ENCODE peak calls at places on chromosomes 7 and 10, in eight cellular contexts. I is OCI-LY7, N is endothelial cell of umbilical vein, Z is hepatocyte, V is GM23338, O is GM23248, C is PC-3, P is neuronal stem cell. F is an unnamed sample.
A peak's percentile ranks its signal among the peaks of the same experiment; 100 is the strongest.

GRCh38 chr7:159064121-159064815 is 80.4 kb downstream of the VIPR2 start:
- DNase-seq in C (no peak), V (no peak), Z (no peak), I (no peak), O (no peak), N (no peak), P (no peak), F (no peak)

GRCh38 chr10:14545827-14546226 is 215.1 kb upstream of the FRMD4A start:
- DNase-seq in I (peak; percentile 40), P (no peak), V (no peak), N (peak; percentile 71), Z (no peak), C (peak; percentile 72), O (peak; percentile 73), F (no peak)

GRCh38 chr10:93873427-93874115 is 20.2 kb upstream of the SLC35G1 start:
- DNase-seq in O (peak; percentile 72), C (no peak), I (no peak), V (peak; percentile 21), P (no peak), Z (peak; percentile 32), N (no peak), F (no peak)

GRCh38 chr10:91974960-91975359 is 51.4 kb downstream of the BTAF1 start:
- DNase-seq in I (no peak), Z (no peak), V (no peak), C (peak; percentile 64), P (no peak), N (no peak), O (peak; percentile 90), F (no peak)

GRCh38 chr7:131722371-131722770 is 165.9 kb upstream of the PODXL start:
- DNase-seq in Z (no peak), O (peak; percentile 52), I (no peak), N (no peak), C (no peak), P (no peak), V (no peak), F (no peak)

GRCh38 chr10:62813453-62813852 is 2.7 kb downstream of the EGR2 start:
- DNase-seq in P (no peak), V (no peak), N (no peak), I (no peak), O (no peak), C (no peak), Z (no peak), F (no peak)

GRCh38 chr7:47783456-47784240 is 164.6 kb downstream of the PKD1L1 start:
- DNase-seq in I (no peak), O (peak; percentile 94), N (peak; percentile 95), P (no peak), V (no peak), C (peak; percentile 93), Z (peak; percentile 71), F (no peak)

GRCh38 chr10:133461027-133461426 is 7.3 kb downstream of the SCART1 start:
- DNase-seq in O (no peak), P (no peak), C (no peak), Z (no peak), V (no peak), N (no peak), I (no peak), F (no peak)

GRCh38 chr7:123798527-123799188 is 46.3 kb upstream of the HYAL4 start:
- DNase-seq in N (peak; percentile 1), C (peak; percentile 23), O (no peak), I (no peak), P (no peak), Z (peak; percentile 17), V (no peak), F (no peak)

GRCh38 chr10:113047605-113047962 is 97.5 kb downstream of the TCF7L2 start:
- DNase-seq in P (no peak), V (no peak), Z (no peak), I (no peak), N (peak; percentile 54), O (no peak), C (no peak), F (no peak)

GRCh38 chr7:78082556-78082955 is 284.0 kb downstream of the PHTF2 start:
- DNase-seq in V (no peak), I (no peak), Z (no peak), O (no peak), C (no peak), P (no peak), N (no peak), F (no peak)

GRCh38 chr7:35246819-35247218 is 7.1 kb downstream of the TBX20 start:
- DNase-seq in Z (no peak), C (no peak), N (no peak), V (no peak), O (no peak), P (no peak), I (no peak), F (no peak)

GRCh38 chr10:95796504-95796903 is 40.5 kb downstream of the ENTPD1 start:
- DNase-seq in I (no peak), C (no peak), V (no peak), Z (no peak), N (no peak), O (no peak), P (no peak), F (no peak)

GRCh38 chr10:95793401-95794045 is 37.6 kb downstream of the ENTPD1 start:
- DNase-seq in P (no peak), N (no peak), I (no peak), Z (no peak), V (no peak), O (no peak), C (no peak), F (no peak)

GRCh38 chr10:95794195-95794594 is 38.2 kb downstream of the ENTPD1 start:
- DNase-seq in Z (no peak), O (no peak), P (no peak), I (no peak), C (no peak), N (no peak), V (no peak), F (no peak)

GRCh38 chr10:95795602-95796001 is 39.6 kb downstream of the ENTPD1 start:
- DNase-seq in N (peak; percentile 36), I (no peak), P (no peak), C (peak; percentile 46), V (no peak), O (no peak), Z (no peak), F (no peak)

DNA sequence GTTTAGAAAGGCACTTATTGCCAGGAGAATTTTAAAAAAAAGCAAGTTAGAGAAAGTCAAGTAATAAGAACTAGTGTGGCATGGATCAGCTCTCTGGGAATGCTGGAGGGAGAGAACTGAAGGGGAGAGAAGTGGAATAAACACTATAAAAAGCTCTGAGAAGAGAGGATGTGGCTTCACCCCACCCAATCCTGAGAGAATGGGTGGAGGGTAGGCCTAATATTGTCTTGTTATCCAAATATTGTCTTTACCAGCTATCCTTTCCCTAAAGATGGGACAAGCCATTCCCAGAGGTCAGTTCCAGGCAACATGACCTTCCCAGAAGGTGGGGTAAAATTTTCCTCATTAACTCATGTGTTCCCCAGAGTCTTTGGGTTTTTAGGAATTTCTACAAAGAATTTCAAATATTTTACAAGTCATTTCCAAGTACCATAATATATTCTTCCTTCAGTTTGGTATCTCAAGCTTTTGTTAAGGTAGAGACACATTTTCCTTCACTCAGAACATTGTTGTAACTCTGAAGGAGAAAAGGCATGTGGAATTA is 42.4 kb downstream of the ENTPD1 start:
- DNase-seq in V (no peak), C (no peak), O (no peak), I (no peak), P (no peak), N (no peak), Z (no peak), F (no peak)
- H2AFZ ChIP-seq in V (no peak overlapping the region), C (no peak overlapping the region), O (no peak overlapping the region), I (no peak overlapping the region), P (no peak overlapping the region), N (no peak overlapping the region), Z (no peak overlapping the region), F (no peak overlapping the region)

DNA sequence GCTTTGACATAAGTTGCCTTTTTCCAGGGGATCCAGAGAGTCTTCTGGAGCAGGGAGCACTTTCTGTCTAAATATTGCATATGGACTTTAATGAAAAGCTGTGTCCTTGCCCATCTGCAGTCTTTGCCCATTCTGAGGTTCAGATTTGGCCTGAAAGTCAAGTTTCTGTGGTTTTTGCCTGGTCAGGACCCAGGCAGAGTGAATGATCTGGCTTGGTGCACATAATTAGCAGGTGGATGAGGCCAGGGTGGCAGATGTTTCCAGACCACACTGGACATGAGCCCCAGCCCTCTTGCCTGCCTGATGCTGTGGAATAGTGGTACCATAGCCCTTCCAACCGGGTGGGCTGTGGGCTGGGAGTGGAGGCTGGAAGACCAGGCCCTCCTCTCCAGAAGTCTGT is 11.0 kb downstream of the HECW1 start:
- DNase-seq in V (no peak), P (no peak), Z (no peak), C (no peak), I (no peak), N (no peak), O (no peak), F (no peak)
- H3K4me2 ChIP-seq in V (no peak overlapping the region), P (no peak overlapping the region), Z (no peak overlapping the region), C (no peak overlapping the region), I (no peak overlapping the region), N (no peak overlapping the region), O (no peak overlapping the region), F (no peak overlapping the region)

DNA sequence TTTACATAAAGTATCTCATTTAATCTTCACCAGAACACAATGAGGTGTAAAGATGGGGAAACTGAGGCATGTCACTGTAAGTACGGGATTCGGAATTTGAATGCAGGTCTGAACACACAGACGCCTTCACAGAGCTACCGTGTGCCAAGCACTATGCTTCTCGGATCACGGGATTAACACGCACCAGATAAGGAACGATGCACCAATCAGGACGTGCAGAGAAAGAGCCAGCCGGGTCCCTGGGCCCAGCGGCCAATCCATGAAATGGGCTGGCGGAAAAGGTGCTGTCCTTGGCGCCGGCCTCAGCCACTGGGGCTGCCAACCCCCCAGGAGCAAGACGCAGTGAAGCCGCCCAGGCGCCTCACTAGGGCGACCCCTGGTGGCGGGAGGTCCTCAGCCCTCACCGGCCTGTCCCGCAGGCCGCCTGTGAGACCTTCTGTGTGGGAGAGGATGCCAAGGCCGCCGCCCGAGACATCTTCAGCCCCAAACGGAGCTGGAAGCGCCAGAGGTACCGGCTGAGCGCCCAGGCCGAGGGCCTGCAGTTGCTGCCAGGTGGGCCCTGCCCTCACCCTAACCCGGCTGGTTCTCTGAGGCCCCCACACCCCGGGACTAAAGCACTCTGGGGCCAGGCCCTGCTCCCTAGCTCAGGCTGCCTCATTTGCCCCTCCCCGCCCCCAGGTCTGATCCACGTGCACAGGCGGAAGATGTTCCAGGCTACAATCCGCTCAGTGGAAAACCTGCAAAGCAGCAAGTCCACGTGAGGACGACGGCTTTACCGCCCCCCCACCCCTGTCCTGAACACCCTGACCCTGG is 15.6 kb downstream of the ATG9B start:
- DNase-seq in V (peak; percentile 91), O (peak; percentile 69), N (peak; percentile 62), I (peak; percentile 73), Z (peak; percentile 64), C (no peak), P (no peak), F (peak; percentile 77)
- H2AFZ ChIP-seq in V (peak overlapping the region; percentile 94), O (peak overlapping the region; percentile 65), N (no peak overlapping the region), I (peak overlapping the region; percentile 57), Z (no peak overlapping the region), C (no peak overlapping the region), P (no peak overlapping the region), F (peak overlapping the region; percentile 48)

DNA sequence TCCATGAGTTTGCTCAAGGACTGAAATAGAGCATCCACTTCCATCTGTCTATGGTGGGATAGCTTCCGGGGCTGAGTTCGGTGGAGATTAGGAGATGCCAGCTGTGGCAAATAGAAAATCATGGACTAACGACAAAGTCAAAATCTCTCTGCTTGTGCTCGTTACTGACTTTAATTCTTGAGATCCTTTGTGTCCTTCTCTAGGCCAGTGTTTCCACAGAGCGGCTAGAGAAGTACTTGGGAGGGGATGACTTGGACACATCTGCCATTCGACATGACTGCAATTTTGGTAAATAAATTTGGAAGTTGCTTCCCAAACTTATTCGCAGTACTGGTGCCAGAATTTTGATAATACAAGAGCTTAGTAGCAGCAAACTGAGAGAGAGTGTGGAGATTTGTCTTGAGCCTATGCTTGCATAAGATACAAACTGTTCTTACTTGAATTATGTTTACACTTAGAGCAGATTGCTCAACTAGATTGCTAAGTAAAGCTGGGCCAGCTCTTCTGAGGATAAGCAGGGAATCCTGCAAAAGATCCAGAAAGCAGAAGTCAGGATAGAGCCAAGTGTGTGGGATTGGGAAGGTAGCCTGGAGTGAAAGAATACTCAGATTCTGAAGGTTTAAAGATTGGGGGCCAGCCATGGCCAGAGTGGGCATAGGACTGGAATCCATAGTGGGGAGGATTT is 27.6 kb downstream of the ABCC2 start:
- DNase-seq in V (no peak), Z (peak; percentile 21), I (no peak), C (no peak), N (no peak), O (peak; percentile 25), P (no peak), F (no peak)
- H3K4me2 ChIP-seq in V (no peak overlapping the region), Z (no peak overlapping the region), I (no peak overlapping the region), C (no peak overlapping the region), N (no peak overlapping the region), O (no peak overlapping the region), P (no peak overlapping the region), F (no peak overlapping the region)

F was measured in neural progenitor cell.